ENCODE peak calls at places on chromosomes 5 and 9, in nine cellular contexts. M is stomach, W is transverse colon, U is esophagus squamous epithelium, R is body of pancreas, E is endothelial cell of umbilical vein, L is adrenal gland, A is thyroid gland, X is spleen. Y is an unnamed sample. For H3K4me1, the result is how much of the 10 kb centered on the place peaks cover.

GRCh38 chr5:44638286-44638869 is 170.4 kb upstream of the MRPS30 start:
- DNase-seq in M (no peak), W (no peak), U (no peak), R (no peak), E (no peak), L (no peak), A (no peak), X (peak), Y (no peak)

GRCh38 chr5:149799119-149799623 is 69.1 kb downstream of the PPARGC1B start:
- DNase-seq in M (peak), W (peak), U (no peak), R (peak), E (peak), L (peak), A (no peak), X (no peak), Y (peak)

GRCh38 chr9:38181216-38181615 is 112.2 kb upstream of the SHB start:
- DNase-seq in M (no peak), W (no peak), U (no peak), R (no peak), E (no peak), L (no peak), A (no peak), X (no peak), Y (no peak)

GRCh38 chr5:107268241-107268640 is 402.5 kb downstream of the EFNA5 start:
- DNase-seq in M (no peak), W (no peak), U (no peak), R (no peak), E (peak), L (no peak), A (no peak), X (no peak), Y (no peak)

GRCh38 chr5:17808566-17808965 is 174.3 kb downstream of the TAF11L14 start:
- DNase-seq in M (no peak), W (no peak), U (no peak), R (no peak), E (no peak), L (no peak), A (no peak), X (no peak), Y (no peak)

GRCh38 chr5:34564706-34565235 is 91.4 kb upstream of the RAI14 start:
- DNase-seq in M (no peak), W (no peak), U (no peak), R (no peak), E (no peak), L (no peak), A (peak), X (peak), Y (peak)

GRCh38 chr5:10534491-10535236 is 29.2 kb upstream of the ANKRD33B start:
- DNase-seq in M (no peak), W (no peak), U (no peak), R (no peak), E (no peak), L (no peak), A (no peak), X (no peak), Y (no peak)

GRCh38 chr5:78527925-78528324 is 120.6 kb downstream of the LHFPL2 start:
- DNase-seq in M (no peak), W (no peak), U (no peak), R (no peak), E (peak), L (no peak), A (no peak), X (no peak), Y (no peak)

GRCh38 chr5:10332301-10332700 is 21.2 kb upstream of the MARCHF6 start:
- DNase-seq in M (no peak), W (no peak), U (no peak), R (no peak), E (no peak), L (no peak), A (no peak), X (no peak), Y (no peak)

GRCh38 chr5:171599396-171599795 is 179.9 kb downstream of the FGF18 start:
- DNase-seq in M (no peak), W (no peak), U (no peak), R (peak), E (peak), L (no peak), A (no peak), X (no peak), Y (no peak)

GRCh38 chr9:84851935-84852585 is 182.5 kb downstream of the NTRK2 start:
- DNase-seq in M (peak), W (no peak), U (no peak), R (peak), E (peak), L (peak), A (no peak), X (no peak), Y (peak)

GRCh38 chr5:53922508-53923498 is 362.4 kb downstream of the NDUFS4 start:
- DNase-seq in M (no peak), W (no peak), U (no peak), R (no peak), E (no peak), L (no peak), A (no peak), X (no peak), Y (no peak)

GRCh38 chr5:76958976-76959767 is 6.3 kb downstream of the CRHBP start:
- DNase-seq in M (no peak), W (no peak), U (no peak), R (no peak), E (peak), L (no peak), A (no peak), X (no peak), Y (no peak)

GRCh38 chr9:20353931-20354652 is 268.2 kb downstream of the MLLT3 start:
- DNase-seq in M (no peak), W (peak), U (no peak), R (no peak), E (no peak), L (no peak), A (no peak), X (no peak), Y (no peak)

GRCh38 chr5:43192558-43193170 is 639 bp downstream of the NIM1K start:
- DNase-seq in M (no peak), W (peak), U (no peak), R (peak), E (no peak), L (peak), A (peak), X (peak), Y (no peak)

GRCh38 chr5:173963107-173963506 is 25.9 kb upstream of the C5orf47 start:
- DNase-seq in M (no peak), W (no peak), U (no peak), R (no peak), E (no peak), L (no peak), A (no peak), X (no peak), Y (no peak)

GRCh38 chr9:98034593-98035546 is 21.7 kb upstream of the NANS start:
- DNase-seq in M (peak), W (peak), U (peak), R (peak), E (peak), L (peak), A (peak), X (peak), Y (peak)

GRCh38 chr5:155004138-155004744 is 9.3 kb upstream of the KIF4B start:
- DNase-seq in M (peak), W (peak), U (no peak), R (no peak), E (peak), L (no peak), A (no peak), X (no peak), Y (no peak)

GRCh38 chr5:1310118-1310517 is 15.2 kb upstream of the TERT start:
- DNase-seq in M (no peak), W (no peak), U (no peak), R (no peak), E (no peak), L (no peak), A (no peak), X (peak), Y (no peak)

GRCh38 chr9:34612788-34613390 is 992 bp upstream of the RPP25L start:
- DNase-seq in M (peak), W (peak), U (no peak), R (peak), E (peak), L (peak), A (peak), X (peak), Y (peak)

GRCh38 chr5:95816341-95816740 is 6.2 kb downstream of the GLRX start:
- DNase-seq in M (no peak), W (no peak), U (no peak), R (no peak), E (no peak), L (no peak), A (no peak), X (no peak), Y (no peak)
- H3K4me1 ChIP-seq in M (half or more), W (half or more), U (under half), R (under half), E (under half), L (under half), A (under half), X (half or more), Y (under half)

GRCh38 chr5:181035991-181036815 is 3.9 kb upstream of the BTNL9 start:
- DNase-seq in M (no peak), W (no peak), U (no peak), R (no peak), E (no peak), L (no peak), A (peak), X (peak), Y (peak)
- TF ChIP-seq POLR2A in M (no peak), W (no peak), U (no peak), R (no peak), E (no peak), L (no peak), A (no peak), X (no peak), Y (no peak)

GRCh38 chr5:151808451-151809169 is 36.9 kb downstream of the G3BP1 start:
- DNase-seq in M (no peak), W (no peak), U (no peak), R (no peak), E (no peak), L (no peak), A (no peak), X (no peak), Y (no peak)

GRCh38 chr5:151811593-151812321 is 40.0 kb downstream of the G3BP1 start:
- DNase-seq in M (no peak), W (no peak), U (no peak), R (no peak), E (no peak), L (no peak), A (no peak), X (no peak), Y (peak)

GRCh38 chr5:151810907-151811306 is 39.2 kb downstream of the G3BP1 start:
- DNase-seq in M (no peak), W (no peak), U (no peak), R (no peak), E (no peak), L (no peak), A (no peak), X (no peak), Y (no peak)

GRCh38 chr5:151812757-151813309 is 41.1 kb downstream of the G3BP1 start:
- DNase-seq in M (no peak), W (no peak), U (no peak), R (no peak), E (no peak), L (no peak), A (no peak), X (no peak), Y (no peak)

GRCh38 chr5:151810449-151810848 is 38.7 kb downstream of the G3BP1 start:
- DNase-seq in M (no peak), W (no peak), U (no peak), R (no peak), E (no peak), L (no peak), A (no peak), X (no peak), Y (no peak)
- H3K4me1 ChIP-seq in M (under half), W (under half), U (under half), R (under half), E (under half), L (under half), A (under half), X (under half), Y (under half)

DNA sequence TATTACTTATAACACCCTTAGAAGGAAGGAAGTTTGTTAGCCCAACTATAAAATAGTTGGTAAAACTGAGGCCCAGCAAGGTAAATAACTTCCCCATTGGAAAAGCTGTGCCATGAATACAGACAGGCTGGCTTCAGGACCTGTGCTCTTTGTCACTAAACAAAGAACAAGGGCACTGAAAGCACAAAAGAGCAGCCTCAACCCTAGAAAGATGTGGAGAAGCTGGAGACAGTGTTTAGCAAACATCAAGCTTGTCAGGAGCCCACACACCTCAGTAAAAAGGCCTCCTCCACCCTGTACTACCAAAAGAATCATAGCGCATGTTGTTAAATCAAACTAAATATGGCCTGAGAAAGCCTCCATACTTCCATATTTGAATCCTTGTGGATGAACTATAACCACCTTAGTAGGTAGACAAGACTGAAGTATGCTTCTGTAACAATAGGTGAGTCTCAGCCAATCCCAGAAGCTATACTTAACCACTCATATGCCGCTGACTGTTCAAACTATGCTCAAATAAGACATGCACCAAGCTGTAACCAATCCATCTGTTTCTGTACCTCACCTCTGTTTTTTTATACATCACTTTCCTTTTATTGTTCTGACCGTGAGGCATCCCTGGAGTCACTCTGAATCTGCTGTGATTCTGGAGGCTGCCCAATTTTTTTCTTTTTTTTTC is 18.4 kb upstream of the SCGB3A2 start:
- DNase-seq in M (no peak), W (no peak), U (no peak), R (no peak), E (no peak), L (no peak), A (no peak), X (no peak), Y (no peak)
- TF ChIP-seq POLR2A in M (no peak), W (no peak), U (no peak), R (no peak), E (no peak), L (no peak), A (no peak), X (no peak), Y (no peak)

GRCh38 chr5:2755371-2755715 is 3.9 kb upstream of the IRX2 start:
- DNase-seq in M (no peak), W (no peak), U (no peak), R (no peak), E (no peak), L (no peak), A (no peak), X (no peak), Y (no peak)
- H3K4me1 ChIP-seq in M (half or more), W (under half), U (half or more), R (under half), E (under half), L (under half), A (under half), X (under half), Y (under half)

GRCh38 chr9:129069128-129069824 is 11.6 kb upstream of the DOLPP1 start:
- DNase-seq in M (peak), W (peak), U (peak), R (peak), E (no peak), L (peak), A (no peak), X (peak), Y (no peak)
- TF ChIP-seq POLR2A in M (no peak), W (no peak), U (no peak), R (peak), E (no peak), L (peak), A (no peak), X (peak), Y (no peak)

GRCh38 chr9:92638621-92639101 is 31.3 kb downstream of the IPPK start:
- DNase-seq in M (peak), W (no peak), U (no peak), R (no peak), E (no peak), L (no peak), A (no peak), X (peak), Y (no peak)

GRCh38 chr9:92636627-92637026 is 33.3 kb downstream of the IPPK start:
- DNase-seq in M (no peak), W (no peak), U (no peak), R (no peak), E (no peak), L (no peak), A (no peak), X (peak), Y (no peak)

GRCh38 chr9:92639124-92639523 is 30.8 kb downstream of the IPPK start:
- DNase-seq in M (peak), W (no peak), U (no peak), R (no peak), E (no peak), L (no peak), A (no peak), X (peak), Y (no peak)

GRCh38 chr9:92637331-92637730 is 32.6 kb downstream of the IPPK start:
- DNase-seq in M (peak), W (no peak), U (no peak), R (no peak), E (no peak), L (no peak), A (no peak), X (peak), Y (no peak)

DNA sequence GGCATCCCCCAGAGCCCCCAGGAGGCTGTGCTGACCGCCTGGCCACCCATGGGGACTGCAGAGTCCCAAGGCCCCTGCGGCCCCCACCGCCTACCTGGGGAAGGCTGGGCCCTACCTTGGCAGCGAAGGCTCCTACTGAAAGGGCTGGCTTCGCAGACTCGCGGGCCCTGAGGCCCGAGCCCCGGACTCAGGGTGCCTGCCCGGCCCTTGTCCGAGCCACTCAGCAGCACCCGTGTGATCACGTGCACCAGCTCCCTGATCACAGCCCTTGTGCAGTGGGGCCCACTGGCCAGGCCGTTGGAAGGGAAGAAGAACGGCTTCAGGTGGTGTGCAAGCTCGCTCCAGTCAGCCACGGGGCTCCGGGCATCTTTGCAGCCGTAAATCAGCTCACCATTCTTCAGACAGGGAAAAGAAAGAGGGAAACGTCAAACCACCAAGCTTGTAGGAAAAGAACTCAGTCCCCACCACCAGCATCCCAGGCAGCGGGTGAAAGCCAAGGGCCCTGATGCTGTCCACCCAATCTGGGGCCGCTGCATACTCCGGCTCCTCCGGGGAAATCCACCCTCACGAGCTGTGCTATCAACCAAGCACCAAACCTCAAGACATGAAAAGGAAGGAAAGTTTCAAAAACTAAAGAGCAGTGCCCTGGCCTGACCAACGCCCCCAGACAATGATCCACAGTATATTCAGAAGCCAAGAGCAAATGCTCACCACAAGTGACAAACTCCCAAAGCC is 31.9 kb downstream of the IPPK start:
- DNase-seq in M (peak), W (no peak), U (no peak), R (no peak), E (no peak), L (no peak), A (no peak), X (peak), Y (peak)
- H3K4me1 ChIP-seq in M (under half), W (under half), U (under half), R (under half), E (under half), L (under half), A (under half), X (under half), Y (under half)

DNA sequence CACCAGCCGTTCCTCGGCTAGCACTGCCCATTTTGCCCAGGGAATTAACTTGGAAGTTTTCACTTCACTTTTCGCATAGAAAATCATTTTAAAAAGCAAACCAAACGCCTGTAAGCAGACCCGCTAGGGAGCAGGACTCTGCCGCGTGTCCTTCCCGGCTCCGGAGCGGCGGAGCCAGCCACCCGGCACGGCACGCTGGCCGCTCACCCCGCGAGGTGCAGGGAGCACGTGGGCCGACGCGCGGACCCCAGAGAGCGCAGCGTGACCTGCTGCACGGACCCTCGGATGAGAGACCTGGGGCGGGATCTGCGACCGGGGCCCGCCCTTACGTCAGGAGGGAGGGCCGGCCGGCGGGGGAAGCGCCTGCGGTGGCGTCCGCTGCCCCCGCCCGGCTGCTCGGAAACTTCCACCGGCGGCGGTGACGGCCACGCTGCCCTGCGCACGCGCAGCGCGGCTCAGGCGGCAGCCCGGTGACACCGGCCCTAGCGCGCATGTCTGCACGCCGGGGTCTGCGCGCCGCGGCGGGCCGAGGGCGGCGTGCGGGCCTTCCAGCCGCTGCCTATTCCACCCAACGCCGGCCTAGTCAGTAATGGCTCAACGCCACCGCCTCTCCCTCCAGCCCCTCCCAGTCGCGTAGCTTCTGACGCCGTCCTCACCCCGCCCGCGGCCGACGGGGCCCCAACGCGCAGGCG is 504 bp upstream of the TENT4A start:
- DNase-seq in M (peak), W (peak), U (no peak), R (peak), E (peak), L (peak), A (peak), X (peak), Y (peak)
- TF ChIP-seq POLR2A in M (no peak), W (peak), U (peak), R (peak), E (peak), L (peak), A (peak), X (peak), Y (peak)

DNA sequence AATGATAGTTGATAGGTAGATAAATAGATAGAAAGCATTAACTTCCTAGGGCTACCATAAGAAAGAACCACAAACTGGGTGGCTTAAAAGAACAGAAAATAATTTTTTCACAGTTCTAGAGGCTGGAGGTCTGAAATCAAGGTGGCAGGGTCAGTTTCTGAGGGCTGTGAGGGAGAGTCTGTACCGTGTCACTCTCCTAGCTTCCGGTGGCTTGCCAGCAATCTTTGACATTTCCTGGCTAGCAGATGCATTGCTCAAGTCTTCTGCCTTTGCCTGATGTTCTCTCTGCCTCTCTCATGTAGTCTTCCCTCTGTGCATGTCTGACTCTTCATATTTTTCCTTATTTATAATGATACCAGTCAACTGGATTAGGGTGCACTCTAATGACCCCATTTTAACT is 1132.7 kb downstream of the CDH9 start:
- DNase-seq in M (no peak), W (no peak), U (no peak), R (no peak), E (no peak), L (no peak), A (no peak), X (no peak), Y (no peak)
- H3K4me1 ChIP-seq in M (under half), W (under half), U (under half), R (under half), E (under half), L (under half), A (under half), X (under half), Y (under half)

DNA sequence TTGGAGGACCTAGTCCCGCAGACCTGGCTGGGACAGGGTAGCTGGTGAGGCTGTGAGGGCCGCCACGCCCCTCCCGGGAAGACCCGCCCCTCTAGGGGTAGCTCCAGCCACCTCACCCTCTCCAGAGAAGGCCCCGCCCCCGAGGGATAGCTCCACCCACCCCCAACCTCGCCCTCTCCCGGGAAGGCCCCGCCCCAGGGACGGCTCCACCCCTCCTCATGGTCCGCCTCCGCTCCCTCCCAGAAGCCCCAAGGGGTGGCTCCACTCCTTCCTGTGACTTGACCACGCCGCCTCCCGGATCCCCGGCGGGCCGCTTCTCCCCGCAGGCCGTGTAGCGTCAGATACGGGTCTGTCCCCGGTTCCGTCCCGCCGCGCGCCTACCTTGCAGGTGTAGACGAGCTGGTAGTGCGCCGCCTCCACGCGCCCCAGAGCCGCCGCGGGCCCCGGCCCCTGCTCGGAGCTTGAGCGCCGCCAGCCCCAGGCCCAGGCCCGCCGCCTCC is 388 bp downstream of the DNLZ start:
- DNase-seq in M (peak), W (peak), U (peak), R (peak), E (peak), L (peak), A (peak), X (peak), Y (peak)
- TF ChIP-seq POLR2A in M (no peak), W (peak), U (peak), R (peak), E (peak), L (peak), A (no peak), X (peak), Y (no peak)

Y was measured in uterus.